ENCODE peak calls at places on chromosomes 11 and 22, in ten cellular contexts. G is MCF 10A; T is HTR-8/SVneo; C is H54; Q is activated T-cell treated with anti-CD3 and anti-CD28 coated beads for 1 hour; Y is tibial artery; D is astrocyte of the hippocampus; J is stimulated activated CD4-positive, alpha-beta T cell treated with anti-CD3 and anti-CD28 coated beads, Interleukin-2, amount 100 ng/mL, for 48 hours; L is effector CD4-positive, alpha-beta T cell; U is neural crest cell. V is an unnamed sample.

GRCh38 chr11:69534166-69534530 is 52.7 kb downstream of the LINC01488 start:
- DNase-seq in G (no peak), T (no peak), C (no peak), Q (no peak), Y (no peak), D (no peak), J (no peak), L (no peak), U (no peak), V (no peak)

GRCh38 chr22:37095113-37095512 is 14.4 kb downstream of the TMPRSS6 start:
- DNase-seq in G (no peak), T (no peak), C (no peak), Q (no peak), Y (no peak), D (no peak), J (peak; percentile 63), L (no peak), U (no peak), V (no peak)

GRCh38 chr11:134581966-134582787 is 170.1 kb upstream of the B3GAT1 start:
- DNase-seq in G (no peak), T (no peak), C (no peak), Q (no peak), Y (no peak), D (no peak), J (no peak), L (no peak), U (no peak), V (no peak)

GRCh38 chr11:62494246-62494645 is 52.4 kb downstream of the AHNAK start:
- DNase-seq in G (no peak), T (no peak), C (no peak), Q (no peak), Y (no peak), D (no peak), J (no peak), L (no peak), U (no peak), V (no peak)

GRCh38 chr22:30948930-30949342 is 19.6 kb downstream of the MORC2 start:
- DNase-seq in G (no peak), T (no peak), C (no peak), Q (no peak), Y (no peak), D (peak; percentile 25), J (no peak), L (no peak), U (no peak), V (no peak)

GRCh38 chr11:16933756-16934603 is 80.2 kb downstream of the PLEKHA7 start:
- DNase-seq in G (no peak), T (peak; percentile 33), C (no peak), Q (no peak), Y (no peak), D (peak; percentile 15), J (no peak), L (no peak), U (no peak), V (no peak)

GRCh38 chr11:34345991-34346480 is 11.8 kb downstream of the ABTB2 start:
- DNase-seq in G (no peak), T (no peak), C (no peak), Q (no peak), Y (peak; percentile 79), D (peak; percentile 63), J (no peak), L (no peak), U (no peak), V (no peak)

GRCh38 chr11:22347857-22348496 is 9.8 kb downstream of the SLC17A6 start:
- DNase-seq in G (no peak), T (no peak), C (no peak), Q (no peak), Y (no peak), D (no peak), J (no peak), L (no peak), U (no peak), V (no peak)

GRCh38 chr11:34601085-34601444 is 19.8 kb upstream of the EHF start:
- DNase-seq in G (no peak), T (no peak), C (no peak), Q (no peak), Y (no peak), D (no peak), J (no peak), L (no peak), U (no peak), V (no peak)

GRCh38 chr22:42805016-42805997 is 51.8 kb downstream of the ARFGAP3 start:
- DNase-seq in G (peak; percentile 90), T (no peak), C (no peak), Q (no peak), Y (no peak), D (peak; percentile 69), J (no peak), L (no peak), U (no peak), V (no peak)

GRCh38 chr11:132910016-132910760 is 622.1 kb downstream of the OPCML start:
- DNase-seq in G (no peak), T (no peak), C (no peak), Q (no peak), Y (no peak), D (peak; percentile 54), J (no peak), L (no peak), U (no peak), V (no peak)

GRCh38 chr22:35664955-35665577 is 16.8 kb downstream of the APOL6 start:
- DNase-seq in G (no peak), T (no peak), C (no peak), Q (no peak), Y (no peak), D (no peak), J (no peak), L (no peak), U (no peak), V (no peak)

GRCh38 chr22:37176464-37177061 is 11.5 kb downstream of the C1QTNF6 start:
- DNase-seq in G (peak; percentile 71), T (no peak), C (no peak), Q (no peak), Y (peak; percentile 80), D (peak; percentile 64), J (no peak), L (no peak), U (no peak), V (no peak)

GRCh38 chr11:134418119-134418840 is 6.2 kb upstream of the B3GAT1 start:
- DNase-seq in G (peak; percentile 39), T (no peak), C (no peak), Q (no peak), Y (no peak), D (peak; percentile 36), J (no peak), L (no peak), U (peak; percentile 30), V (no peak)

GRCh38 chr22:49420651-49421050 is 407.0 kb downstream of the BRD1 start:
- DNase-seq in G (no peak), T (no peak), C (no peak), Q (no peak), Y (no peak), D (no peak), J (no peak), L (no peak), U (no peak), V (no peak)

GRCh38 chr11:36490026-36490806 is 19.9 kb downstream of the TRAF6 start:
- DNase-seq in G (no peak), T (no peak), C (no peak), Q (no peak), Y (no peak), D (no peak), J (no peak), L (no peak), U (no peak), V (no peak)

GRCh38 chr11:31816467-31817053 is 5.4 kb upstream of the PAX6 start:
- DNase-seq in G (no peak), T (no peak), C (no peak), Q (no peak), Y (no peak), D (no peak), J (no peak), L (no peak), U (no peak), V (no peak)

GRCh38 chr11:115170133-115170815 is 333.9 kb downstream of the CADM1 start:
- DNase-seq in G (peak; percentile 50), T (peak; percentile 25), C (no peak), Q (no peak), Y (no peak), D (peak; percentile 56), J (peak; percentile 4), L (no peak), U (peak; percentile 56), V (no peak)

GRCh38 chr22:31938258-31938657 is 6.1 kb upstream of the YWHAH start:
- DNase-seq in G (no peak), T (no peak), C (no peak), Q (no peak), Y (no peak), D (no peak), J (no peak), L (no peak), U (no peak), V (no peak)

GRCh38 chr22:31692186-31692886 is 30.3 kb upstream of the PISD start:
- DNase-seq in G (peak; percentile 28), T (no peak), C (no peak), Q (no peak), Y (no peak), D (peak; percentile 46), J (no peak), L (no peak), U (no peak), V (no peak)

GRCh38 chr11:119739021-119739703 is 10.2 kb upstream of the NECTIN1 start:
- DNase-seq in G (no peak), T (no peak), C (no peak), Q (no peak), Y (no peak), D (no peak), J (no peak), L (no peak), U (no peak), V (no peak)

GRCh38 chr11:71114124-71114851 is 138.1 kb downstream of the SHANK2 start:
- DNase-seq in G (no peak), T (no peak), C (no peak), Q (no peak), Y (no peak), D (no peak), J (no peak), L (no peak), U (no peak), V (no peak)

GRCh38 chr22:48316876-48317250 is 1510.8 kb downstream of the BRD1 start:
- DNase-seq in G (no peak), T (no peak), C (no peak), Q (no peak), Y (peak; percentile 38), D (no peak), J (no peak), L (no peak), U (no peak), V (no peak)

GRCh38 chr11:115287266-115287665 is 216.9 kb downstream of the CADM1 start:
- DNase-seq in G (no peak), T (no peak), C (no peak), Q (no peak), Y (no peak), D (no peak), J (no peak), L (no peak), U (no peak), V (no peak)

GRCh38 chr11:87398913-87399312 is 361.2 kb downstream of the TMEM135 start:
- DNase-seq in G (no peak), T (no peak), C (no peak), Q (no peak), Y (peak; percentile 81), D (no peak), J (no peak), L (no peak), U (no peak), V (no peak)

GRCh38 chr11:4890279-4890678 is 8.6 kb downstream of the OR51T1 start:
- DNase-seq in G (no peak), T (no peak), C (no peak), Q (no peak), Y (no peak), D (peak; percentile 2), J (no peak), L (no peak), U (no peak), V (no peak)

GRCh38 chr11:68569357-68569756 is 108.8 kb downstream of the PPP6R3 start:
- DNase-seq in G (no peak), T (no peak), C (no peak), Q (no peak), Y (no peak), D (no peak), J (no peak), L (no peak), U (no peak), V (no peak)

GRCh38 chr11:34970033-34970432 is 53.6 kb downstream of the PDHX start:
- DNase-seq in G (no peak), T (no peak), C (no peak), Q (no peak), Y (no peak), D (no peak), J (no peak), L (no peak), U (no peak), V (no peak)

V was measured in NCI-H1436 treated with DMSO at 0.1 percent for 48 hours.